ENCODE peak calls at places on chromosome X, in ten cellular contexts. One of them, this sample, is unnamed.

GRCh38 chrX:124362761-124363160 is 16.4 kb downstream of the SH2D1A start:
- DNase-seq in MM.1S: no peak
- DNase-seq in breast epithelium: no peak
- DNase-seq in left ventricle myocardium inferior: no peak
- DNase-seq in SK-N-SH: no peak
- DNase-seq in neural crest cell: no peak
- DNase-seq in neural progenitor cell: no peak
- DNase-seq in foreskin fibroblast: no peak
- DNase-seq in type B pancreatic cell: no peak
- DNase-seq in fibroblast of mammary gland: no peak
- DNase-seq in this sample: no peak

GRCh38 chrX:1564750-1565683 is 26.4 kb upstream of the AKAP17A start:
- DNase-seq in foreskin fibroblast: no peak
- DNase-seq in type B pancreatic cell: peak
- DNase-seq in neural progenitor cell: no peak
- DNase-seq in neural crest cell: no peak
- DNase-seq in SK-N-SH: no peak
- DNase-seq in left ventricle myocardium inferior: no peak
- DNase-seq in breast epithelium: no peak
- DNase-seq in MM.1S: no peak
- DNase-seq in fibroblast of mammary gland: no peak
- DNase-seq in this sample: peak

GRCh38 chrX:123818243-123818642 is 41.6 kb upstream of the XIAP start:
- DNase-seq in left ventricle myocardium inferior: no peak
- DNase-seq in SK-N-SH: no peak
- DNase-seq in foreskin fibroblast: peak
- DNase-seq in breast epithelium: no peak
- DNase-seq in fibroblast of mammary gland: peak
- DNase-seq in type B pancreatic cell: no peak
- DNase-seq in neural crest cell: no peak
- DNase-seq in MM.1S: no peak
- DNase-seq in neural progenitor cell: no peak
- DNase-seq in this sample: no peak

GRCh38 chrX:71492086-71493065 is 40.5 kb upstream of the OGT start:
- DNase-seq in neural crest cell: no peak
- DNase-seq in MM.1S: peak
- DNase-seq in foreskin fibroblast: peak
- DNase-seq in fibroblast of mammary gland: peak
- DNase-seq in left ventricle myocardium inferior: peak
- DNase-seq in neural progenitor cell: no peak
- DNase-seq in SK-N-SH: peak
- DNase-seq in breast epithelium: no peak
- DNase-seq in type B pancreatic cell: no peak
- DNase-seq in this sample: no peak

GRCh38 chrX:17242470-17242869 is 132.5 kb upstream of the NHS start:
- DNase-seq in type B pancreatic cell: no peak
- DNase-seq in neural progenitor cell: peak
- DNase-seq in neural crest cell: peak
- DNase-seq in left ventricle myocardium inferior: no peak
- DNase-seq in fibroblast of mammary gland: peak
- DNase-seq in foreskin fibroblast: peak
- DNase-seq in MM.1S: peak
- DNase-seq in breast epithelium: no peak
- DNase-seq in SK-N-SH: peak
- DNase-seq in this sample: peak

GRCh38 chrX:18566748-18567147 is 105.2 kb downstream of the RS1 start:
- DNase-seq in breast epithelium: no peak
- DNase-seq in SK-N-SH: no peak
- DNase-seq in type B pancreatic cell: no peak
- DNase-seq in neural progenitor cell: no peak
- DNase-seq in foreskin fibroblast: no peak
- DNase-seq in fibroblast of mammary gland: no peak
- DNase-seq in MM.1S: no peak
- DNase-seq in left ventricle myocardium inferior: no peak
- DNase-seq in neural crest cell: no peak
- DNase-seq in this sample: no peak

GRCh38 chrX:121641560-121641959 is 594.1 kb downstream of the GLUD2 start:
- DNase-seq in neural progenitor cell: no peak
- DNase-seq in MM.1S: no peak
- DNase-seq in neural crest cell: no peak
- DNase-seq in type B pancreatic cell: no peak
- DNase-seq in left ventricle myocardium inferior: no peak
- DNase-seq in breast epithelium: no peak
- DNase-seq in fibroblast of mammary gland: peak
- DNase-seq in foreskin fibroblast: peak
- DNase-seq in SK-N-SH: no peak
- DNase-seq in this sample: no peak

GRCh38 chrX:47568656-47569295 is 7.8 kb downstream of the ARAF start:
- DNase-seq in MM.1S: no peak
- DNase-seq in breast epithelium: no peak
- DNase-seq in type B pancreatic cell: no peak
- DNase-seq in fibroblast of mammary gland: peak
- DNase-seq in foreskin fibroblast: no peak
- DNase-seq in SK-N-SH: peak
- DNase-seq in left ventricle myocardium inferior: no peak
- DNase-seq in neural progenitor cell: peak
- DNase-seq in neural crest cell: peak
- DNase-seq in this sample: no peak

GRCh38 chrX:148537556-148538182 is 37.3 kb downstream of the AFF2 start:
- DNase-seq in MM.1S: no peak
- DNase-seq in neural progenitor cell: peak
- DNase-seq in left ventricle myocardium inferior: no peak
- DNase-seq in neural crest cell: no peak
- DNase-seq in breast epithelium: no peak
- DNase-seq in fibroblast of mammary gland: no peak
- DNase-seq in SK-N-SH: no peak
- DNase-seq in foreskin fibroblast: no peak
- DNase-seq in type B pancreatic cell: no peak
- DNase-seq in this sample: no peak

GRCh38 chrX:40284852-40285251 is 187.1 kb upstream of the BCOR start:
- DNase-seq in type B pancreatic cell: no peak
- DNase-seq in foreskin fibroblast: no peak
- DNase-seq in MM.1S: no peak
- DNase-seq in neural crest cell: no peak
- DNase-seq in neural progenitor cell: no peak
- DNase-seq in fibroblast of mammary gland: no peak
- DNase-seq in SK-N-SH: no peak
- DNase-seq in left ventricle myocardium inferior: no peak
- DNase-seq in breast epithelium: no peak
- DNase-seq in this sample: no peak
- TF ChIP-seq CTCF in type B pancreatic cell: peak
- TF ChIP-seq CTCF in foreskin fibroblast: no peak
- TF ChIP-seq CTCF in MM.1S: no peak
- TF ChIP-seq CTCF in neural crest cell: peak
- TF ChIP-seq CTCF in neural progenitor cell: no peak
- TF ChIP-seq CTCF in fibroblast of mammary gland: no peak
- TF ChIP-seq CTCF in SK-N-SH: no peak
- TF ChIP-seq CTCF in left ventricle myocardium inferior: no peak
- TF ChIP-seq CTCF in breast epithelium: no peak
- TF ChIP-seq CTCF in this sample: no peak

GRCh38 chrX:19862634-19863236 is 24.7 kb downstream of the SH3KBP1 start:
- DNase-seq in foreskin fibroblast: no peak
- DNase-seq in left ventricle myocardium inferior: no peak
- DNase-seq in type B pancreatic cell: no peak
- DNase-seq in neural progenitor cell: no peak
- DNase-seq in fibroblast of mammary gland: no peak
- DNase-seq in SK-N-SH: no peak
- DNase-seq in breast epithelium: no peak
- DNase-seq in MM.1S: no peak
- DNase-seq in neural crest cell: no peak
- DNase-seq in this sample: no peak
- TF ChIP-seq CTCF in foreskin fibroblast: no peak
- TF ChIP-seq CTCF in left ventricle myocardium inferior: no peak
- TF ChIP-seq CTCF in type B pancreatic cell: no peak
- TF ChIP-seq CTCF in neural progenitor cell: no peak
- TF ChIP-seq CTCF in fibroblast of mammary gland: no peak
- TF ChIP-seq CTCF in SK-N-SH: no peak
- TF ChIP-seq CTCF in breast epithelium: no peak
- TF ChIP-seq CTCF in MM.1S: no peak
- TF ChIP-seq CTCF in neural crest cell: no peak
- TF ChIP-seq CTCF in this sample: no peak

GRCh38 chrX:153688534-153688899 is 791 bp downstream of the SLC6A8 start:
- DNase-seq in left ventricle myocardium inferior: no peak
- DNase-seq in MM.1S: no peak
- DNase-seq in SK-N-SH: no peak
- DNase-seq in fibroblast of mammary gland: no peak
- DNase-seq in foreskin fibroblast: no peak
- DNase-seq in neural progenitor cell: no peak
- DNase-seq in neural crest cell: no peak
- DNase-seq in breast epithelium: no peak
- DNase-seq in type B pancreatic cell: no peak
- DNase-seq in this sample: no peak

GRCh38 chrX:153688900-153689590 is 1.3 kb downstream of the SLC6A8 start:
- DNase-seq in type B pancreatic cell: no peak
- DNase-seq in left ventricle myocardium inferior: peak
- DNase-seq in SK-N-SH: peak
- DNase-seq in breast epithelium: peak
- DNase-seq in neural crest cell: no peak
- DNase-seq in MM.1S: no peak
- DNase-seq in fibroblast of mammary gland: no peak
- DNase-seq in neural progenitor cell: peak
- DNase-seq in foreskin fibroblast: peak
- DNase-seq in this sample: no peak

GRCh38 chrX:153690466-153690865 is 2.7 kb downstream of the SLC6A8 start:
- DNase-seq in type B pancreatic cell: no peak
- DNase-seq in MM.1S: no peak
- DNase-seq in neural crest cell: no peak
- DNase-seq in breast epithelium: no peak
- DNase-seq in foreskin fibroblast: no peak
- DNase-seq in SK-N-SH: no peak
- DNase-seq in neural progenitor cell: no peak
- DNase-seq in left ventricle myocardium inferior: no peak
- DNase-seq in fibroblast of mammary gland: no peak
- DNase-seq in this sample: no peak

GRCh38 chrX:153688071-153688470 is 345 bp downstream of the SLC6A8 start:
- DNase-seq in neural crest cell: no peak
- DNase-seq in MM.1S: no peak
- DNase-seq in fibroblast of mammary gland: no peak
- DNase-seq in neural progenitor cell: no peak
- DNase-seq in foreskin fibroblast: no peak
- DNase-seq in SK-N-SH: no peak
- DNase-seq in type B pancreatic cell: no peak
- DNase-seq in breast epithelium: no peak
- DNase-seq in left ventricle myocardium inferior: no peak
- DNase-seq in this sample: no peak

DNA sequence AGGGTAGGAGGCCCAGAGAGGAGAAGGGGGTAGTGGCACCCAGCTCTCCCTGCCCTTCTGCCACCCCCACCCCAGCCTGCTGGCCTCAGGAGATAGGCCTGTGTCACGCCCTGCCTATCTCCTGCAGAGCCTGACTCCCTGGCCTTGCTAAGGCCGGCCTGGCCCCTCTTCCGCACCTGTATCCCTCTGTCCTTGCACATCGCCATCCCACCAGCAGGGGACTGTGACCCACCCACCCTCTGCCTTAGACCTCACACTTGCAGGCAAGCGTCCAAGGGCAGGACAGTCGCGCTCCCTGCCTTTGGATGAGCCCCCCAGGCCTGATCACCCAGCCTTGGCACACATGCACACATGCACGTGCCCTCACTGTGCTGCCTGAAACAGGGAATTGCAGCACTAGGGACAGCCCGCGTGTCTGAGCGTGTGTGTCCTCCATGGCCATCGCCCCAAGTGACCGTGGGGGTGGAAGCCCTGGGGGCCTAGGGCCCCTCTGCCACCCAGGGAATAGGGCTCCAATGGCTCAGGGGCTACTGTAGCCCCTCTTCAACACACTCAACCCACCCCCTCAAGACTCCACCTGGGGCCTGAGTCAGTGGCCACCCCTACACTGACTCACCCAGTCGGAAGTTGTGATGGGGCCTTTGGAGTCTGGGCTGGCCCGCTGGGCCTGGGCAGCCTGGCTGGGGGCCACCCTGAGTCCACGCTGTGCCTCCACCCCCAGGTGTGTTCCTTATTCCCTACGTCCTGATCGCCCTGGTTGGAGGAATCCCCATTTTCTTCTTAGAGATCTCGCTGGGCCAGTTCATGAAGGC is 2.1 kb downstream of the SLC6A8 start:
- DNase-seq in neural progenitor cell: peak
- DNase-seq in neural crest cell: no peak
- DNase-seq in left ventricle myocardium inferior: no peak
- DNase-seq in SK-N-SH: peak
- DNase-seq in breast epithelium: no peak
- DNase-seq in foreskin fibroblast: no peak
- DNase-seq in fibroblast of mammary gland: no peak
- DNase-seq in MM.1S: no peak
- DNase-seq in type B pancreatic cell: no peak
- DNase-seq in this sample: no peak
- TF ChIP-seq CTCF in neural progenitor cell: peak
- TF ChIP-seq CTCF in neural crest cell: peak
- TF ChIP-seq CTCF in left ventricle myocardium inferior: no peak
- TF ChIP-seq CTCF in SK-N-SH: peak
- TF ChIP-seq CTCF in breast epithelium: no peak
- TF ChIP-seq CTCF in foreskin fibroblast: no peak
- TF ChIP-seq CTCF in fibroblast of mammary gland: peak
- TF ChIP-seq CTCF in MM.1S: no peak
- TF ChIP-seq CTCF in type B pancreatic cell: peak
- TF ChIP-seq CTCF in this sample: no peak

DNA sequence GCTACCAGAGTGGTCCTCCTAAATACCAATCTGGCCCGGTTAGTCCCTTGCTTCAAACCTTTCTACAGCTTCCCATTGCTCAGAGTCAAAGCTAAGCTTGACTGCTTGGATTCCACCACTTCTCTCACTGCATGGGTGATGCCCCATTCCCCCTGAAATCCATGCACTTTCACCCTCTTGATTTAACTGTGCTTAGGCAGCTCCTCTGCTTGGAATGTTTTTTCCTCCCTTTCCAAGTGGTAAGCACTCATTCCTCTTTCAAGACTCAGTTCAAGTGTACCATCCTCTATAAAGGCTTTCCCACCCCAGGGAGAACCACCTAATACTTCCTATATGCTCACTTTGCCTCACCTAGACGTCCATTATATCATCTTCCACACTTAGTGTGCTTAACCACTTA is 49.1 kb downstream of the SMC1A start:
- DNase-seq in SK-N-SH: no peak
- DNase-seq in MM.1S: no peak
- DNase-seq in breast epithelium: no peak
- DNase-seq in neural crest cell: no peak
- DNase-seq in foreskin fibroblast: no peak
- DNase-seq in fibroblast of mammary gland: no peak
- DNase-seq in type B pancreatic cell: no peak
- DNase-seq in neural progenitor cell: no peak
- DNase-seq in left ventricle myocardium inferior: no peak
- DNase-seq in this sample: no peak
- TF ChIP-seq CTCF in SK-N-SH: no peak
- TF ChIP-seq CTCF in MM.1S: no peak
- TF ChIP-seq CTCF in breast epithelium: no peak
- TF ChIP-seq CTCF in neural crest cell: no peak
- TF ChIP-seq CTCF in foreskin fibroblast: no peak
- TF ChIP-seq CTCF in fibroblast of mammary gland: no peak
- TF ChIP-seq CTCF in type B pancreatic cell: no peak
- TF ChIP-seq CTCF in neural progenitor cell: no peak
- TF ChIP-seq CTCF in left ventricle myocardium inferior: no peak
- TF ChIP-seq CTCF in this sample: no peak

GRCh38 chrX:150544222-150544787 is 24.1 kb upstream of the MTM1 start:
- DNase-seq in breast epithelium: no peak
- DNase-seq in foreskin fibroblast: no peak
- DNase-seq in SK-N-SH: no peak
- DNase-seq in MM.1S: peak
- DNase-seq in left ventricle myocardium inferior: no peak
- DNase-seq in neural progenitor cell: peak
- DNase-seq in type B pancreatic cell: no peak
- DNase-seq in neural crest cell: no peak
- DNase-seq in fibroblast of mammary gland: no peak
- DNase-seq in this sample: no peak
- TF ChIP-seq CTCF in breast epithelium: no peak
- TF ChIP-seq CTCF in foreskin fibroblast: no peak
- TF ChIP-seq CTCF in SK-N-SH: peak
- TF ChIP-seq CTCF in MM.1S: peak
- TF ChIP-seq CTCF in left ventricle myocardium inferior: no peak
- TF ChIP-seq CTCF in neural progenitor cell: peak
- TF ChIP-seq CTCF in type B pancreatic cell: no peak
- TF ChIP-seq CTCF in neural crest cell: no peak
- TF ChIP-seq CTCF in fibroblast of mammary gland: no peak
- TF ChIP-seq CTCF in this sample: no peak

This sample was measured in mesothelial cell of epicardium.